ENCODE peak calls at places on chromosome 15, in four cellular contexts. R, F, X and E are unnamed samples.

GRCh38 chr15:86197770-86198169 is 118.1 kb downstream of the AGBL1 start:
- DNase-seq in R (no peak), F (no peak), X (no peak), E (no peak)

GRCh38 chr15:82178061-82178460 is 84.5 kb downstream of the EFL1 start:
- DNase-seq in R (no peak), F (peak), X (peak), E (peak)

GRCh38 chr15:58313810-58314592 is 117.8 kb upstream of the LIPC start:
- DNase-seq in R (no peak), F (no peak), X (no peak), E (no peak)

GRCh38 chr15:91603681-91604080 is 249.8 kb upstream of the SLCO3A1 start:
- DNase-seq in R (no peak), F (no peak), X (no peak), E (peak)

GRCh38 chr15:25481208-25481862 is 42.5 kb upstream of the UBE3A start:
- DNase-seq in R (no peak), F (no peak), X (no peak), E (no peak)

GRCh38 chr15:55959744-55960143 is 33.7 kb downstream of the NEDD4 start:
- DNase-seq in R (no peak), F (no peak), X (no peak), E (peak)

GRCh38 chr15:90294601-90295269 is 29.3 kb downstream of the NGRN start:
- DNase-seq in R (no peak), F (no peak), X (no peak), E (no peak)

GRCh38 chr15:55088207-55088606 is 108.5 kb downstream of the RSL24D1 start:
- DNase-seq in R (no peak), F (no peak), X (no peak), E (no peak)

GRCh38 chr15:47461560-47462175 is 255.6 kb upstream of the SEMA6D start:
- DNase-seq in R (no peak), F (peak), X (peak), E (peak)

GRCh38 chr15:56871867-56872266 is 46.6 kb upstream of the TCF12 start:
- DNase-seq in R (no peak), F (no peak), X (no peak), E (peak)

GRCh38 chr15:82986442-82986780 is 401 bp downstream of the RAMAC start:
- DNase-seq in R (no peak), F (no peak), X (no peak), E (no peak)

GRCh38 chr15:60396100-60396499 is 1.7 kb downstream of the ANXA2 start:
- DNase-seq in R (no peak), F (no peak), X (no peak), E (peak)
- H3K4me3 ChIP-seq in R (peak), F (peak), X (peak), E (peak)

GRCh38 chr15:70323111-70323851 is 225.6 kb upstream of the TLE3 start:
- DNase-seq in R (no peak), F (no peak), X (peak), E (peak)
- TF ChIP-seq CTCF in R (no peak), F (no peak), X (no peak), E (no peak)

GRCh38 chr15:73751481-73751880 is 1.7 kb downstream of the INSYN1 start:
- DNase-seq in R (no peak), F (no peak), X (no peak), E (no peak)
- H3K4me3 ChIP-seq in R (no peak), F (peak), X (no peak), E (no peak)

GRCh38 chr15:53384417-53384816 is 375.0 kb downstream of the WDR72 start:
- DNase-seq in R (no peak), F (no peak), X (no peak), E (no peak)
- TF ChIP-seq CTCF in R (no peak), F (no peak), X (peak), E (peak)

GRCh38 chr15:41256103-41256502 is 25.0 kb downstream of the CHP1 start:
- DNase-seq in R (no peak), F (no peak), X (no peak), E (no peak)
- H3K4me3 ChIP-seq in R (no peak), F (no peak), X (no peak), E (no peak)

GRCh38 chr15:93716615-93717221 is 514.6 kb upstream of the MCTP2 start:
- DNase-seq in R (no peak), F (no peak), X (no peak), E (no peak)
- TF ChIP-seq CTCF in R (no peak), F (no peak), X (no peak), E (no peak)

GRCh38 chr15:70111203-70112017 is 13.7 kb upstream of the TLE3 start:
- DNase-seq in R (no peak), F (peak), X (peak), E (peak)

GRCh38 chr15:70114226-70114625 is 16.5 kb upstream of the TLE3 start:
- DNase-seq in R (no peak), F (no peak), X (peak), E (no peak)

GRCh38 chr15:70113304-70113700 is 15.6 kb upstream of the TLE3 start:
- DNase-seq in R (no peak), F (no peak), X (no peak), E (no peak)

GRCh38 chr15:70109982-70110381 is 12.3 kb upstream of the TLE3 start:
- DNase-seq in R (no peak), F (no peak), X (no peak), E (no peak)

DNA sequence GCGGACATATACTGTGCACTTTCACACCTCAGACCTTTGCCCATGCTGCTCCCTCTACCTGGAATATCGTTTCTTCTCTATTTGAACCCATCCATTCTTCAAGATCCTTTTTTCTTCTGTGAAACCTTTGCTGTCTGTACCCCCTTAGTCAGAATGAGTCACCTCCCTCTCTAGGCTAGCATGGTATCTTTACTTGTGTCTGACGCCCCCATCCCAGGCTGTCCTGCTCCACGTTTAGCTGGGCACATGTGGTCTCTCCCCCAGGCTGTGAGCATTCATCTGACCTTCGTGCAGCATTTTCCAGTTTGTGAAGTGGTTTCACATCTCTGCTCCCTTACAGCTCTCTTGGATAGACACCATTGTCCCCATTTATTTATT is 14.3 kb upstream of the TLE3 start:
- DNase-seq in R (no peak), F (no peak), X (peak), E (no peak)
- H3K4me3 ChIP-seq in R (no peak), F (no peak), X (no peak), E (no peak)

GRCh38 chr15:69749797-69750196 is 297.2 kb downstream of the RPLP1 start:
- DNase-seq in R (no peak), F (no peak), X (no peak), E (no peak)
- TF ChIP-seq CTCF in R (peak), F (peak), X (peak), E (no peak)